ENCODE peak calls at places on chromosomes 5 and 9, in five cellular contexts. U, P, N, H and G are unnamed samples.

GRCh38 chr5:133219296-133219695 is 167.5 kb downstream of the HSPA4 start:
- DNase-seq in U (no peak), P (no peak), N (no peak), H (no peak), G (no peak)

GRCh38 chr5:146041180-146041789 is 64.1 kb downstream of the PLAC8L1 start:
- DNase-seq in H (no peak), U (no peak), P (no peak), N (peak), G (no peak)

GRCh38 chr9:89945133-89945532 is 340.3 kb downstream of the GADD45G start:
- DNase-seq in H (no peak), N (no peak), P (no peak), U (no peak), G (no peak)

GRCh38 chr9:77707696-77708095 is 59.6 kb upstream of the GNA14 start:
- DNase-seq in U (peak), N (peak), H (peak), P (no peak), G (peak)

GRCh38 chr5:177426566-177427210 is at the start of gene GRK6:
- DNase-seq in N (peak), H (no peak), U (no peak), P (no peak), G (no peak)

GRCh38 chr9:127853312-127854168 is 918 bp downstream of the ENG start:
- DNase-seq in P (no peak), U (no peak), H (no peak), N (peak), G (no peak)

GRCh38 chr5:472076-472655 is 29.2 kb downstream of the EXOC3 start:
- DNase-seq in U (no peak), P (no peak), N (no peak), H (no peak), G (no peak)

GRCh38 chr5:5025098-5025773 is 114.9 kb upstream of the ADAMTS16 start:
- DNase-seq in U (no peak), H (no peak), P (no peak), N (no peak), G (no peak)

GRCh38 chr5:148659641-148660345 is 5.5 kb upstream of the HTR4 start:
- DNase-seq in U (no peak), N (no peak), P (no peak), H (no peak), G (no peak)

GRCh38 chr5:172768573-172769323 is 2.2 kb downstream of the DUSP1 start:
- DNase-seq in H (no peak), U (no peak), P (no peak), N (no peak), G (no peak)

GRCh38 chr5:74199005-74199404 is 441.5 kb downstream of the ENC1 start:
- DNase-seq in H (no peak), P (no peak), U (no peak), N (no peak), G (no peak)

GRCh38 chr9:107246259-107247254 is 36.5 kb upstream of the RAD23B start:
- DNase-seq in N (no peak), H (no peak), U (no peak), P (no peak), G (no peak)

GRCh38 chr5:6750142-6750840 is 37.1 kb downstream of the TENT4A start:
- DNase-seq in U (no peak), N (no peak), H (no peak), P (no peak), G (no peak)

GRCh38 chr5:158116965-158117364 is 258.0 kb upstream of the CLINT1 start:
- DNase-seq in U (no peak), H (no peak), P (no peak), N (no peak), G (no peak)

GRCh38 chr5:40436535-40437237 is 243.0 kb upstream of the PTGER4 start:
- DNase-seq in U (no peak), H (no peak), P (no peak), N (no peak), G (no peak)

GRCh38 chr9:35114921-35115341 is 731 bp downstream of the ATOSB start:
- DNase-seq in H (no peak), P (no peak), N (peak), U (no peak), G (no peak)

GRCh38 chr5:52560366-52560765 is 227.3 kb upstream of the ITGA1 start:
- DNase-seq in H (no peak), P (no peak), N (peak), U (no peak), G (no peak)
- TF ChIP-seq CTCF in H (no peak), P (no peak), N (peak), U (no peak), G (peak)

DNA sequence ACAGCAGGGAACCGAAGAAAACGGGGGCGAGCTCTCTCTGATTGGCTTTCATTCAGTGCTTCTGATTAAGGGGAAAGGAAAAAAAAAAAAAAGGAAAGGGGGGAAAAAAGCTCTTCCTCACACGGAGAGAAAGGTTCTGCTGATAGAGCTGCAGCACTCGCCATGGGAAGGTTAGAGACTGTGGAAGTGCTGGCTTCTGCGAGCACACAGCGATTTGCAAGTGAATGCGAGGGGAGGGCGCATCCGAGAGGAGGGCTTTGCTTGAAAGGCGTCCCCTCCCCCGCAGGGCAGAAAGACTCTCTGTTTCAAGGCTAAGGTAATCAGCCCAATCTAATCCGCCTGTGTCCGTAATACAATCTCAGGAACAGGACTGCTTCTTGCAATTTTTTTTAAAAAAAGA is at the start of gene CDH10:
- DNase-seq in U (no peak), N (peak), P (no peak), H (no peak), G (no peak)
- H3K4me3 ChIP-seq in U (no peak), N (peak), P (peak), H (no peak), G (peak)

DNA sequence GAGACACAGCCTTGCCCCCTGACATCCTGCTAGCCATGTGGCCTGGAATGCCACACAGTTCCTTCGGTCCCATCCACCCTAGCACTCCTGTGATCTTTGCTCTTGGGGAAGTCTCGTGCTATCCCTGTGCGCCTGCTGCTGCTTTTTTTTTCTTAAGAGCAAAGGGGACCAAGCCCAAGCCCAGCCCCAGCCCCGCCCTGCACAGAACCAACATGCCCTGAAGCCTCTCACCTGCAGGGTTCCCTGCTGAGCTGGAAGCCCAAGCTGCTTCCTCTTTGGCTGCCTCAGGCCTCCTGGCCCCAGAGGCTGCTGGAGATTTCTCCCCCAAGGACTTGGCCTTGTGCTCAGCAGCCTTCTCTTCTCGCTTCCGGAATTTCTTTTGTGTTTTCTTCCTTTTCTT is 1.8 kb downstream of the SURF6 start:
- DNase-seq in P (no peak), N (no peak), H (no peak), U (no peak), G (no peak)
- TF ChIP-seq CTCF in P (no peak), N (no peak), H (no peak), U (no peak), G (no peak)

GRCh38 chr5:175383350-175383749 is 60.6 kb downstream of the DRD1 start:
- DNase-seq in U (no peak), N (peak), P (no peak), H (no peak), G (no peak)

GRCh38 chr5:175387144-175387543 is 56.8 kb downstream of the DRD1 start:
- DNase-seq in N (peak), P (no peak), H (no peak), U (no peak), G (no peak)

GRCh38 chr5:175385691-175386360 is 58.2 kb downstream of the DRD1 start:
- DNase-seq in P (no peak), H (no peak), N (no peak), U (no peak), G (no peak)

GRCh38 chr5:175386526-175386925 is 57.5 kb downstream of the DRD1 start:
- DNase-seq in H (no peak), P (no peak), U (no peak), N (no peak), G (no peak)

DNA sequence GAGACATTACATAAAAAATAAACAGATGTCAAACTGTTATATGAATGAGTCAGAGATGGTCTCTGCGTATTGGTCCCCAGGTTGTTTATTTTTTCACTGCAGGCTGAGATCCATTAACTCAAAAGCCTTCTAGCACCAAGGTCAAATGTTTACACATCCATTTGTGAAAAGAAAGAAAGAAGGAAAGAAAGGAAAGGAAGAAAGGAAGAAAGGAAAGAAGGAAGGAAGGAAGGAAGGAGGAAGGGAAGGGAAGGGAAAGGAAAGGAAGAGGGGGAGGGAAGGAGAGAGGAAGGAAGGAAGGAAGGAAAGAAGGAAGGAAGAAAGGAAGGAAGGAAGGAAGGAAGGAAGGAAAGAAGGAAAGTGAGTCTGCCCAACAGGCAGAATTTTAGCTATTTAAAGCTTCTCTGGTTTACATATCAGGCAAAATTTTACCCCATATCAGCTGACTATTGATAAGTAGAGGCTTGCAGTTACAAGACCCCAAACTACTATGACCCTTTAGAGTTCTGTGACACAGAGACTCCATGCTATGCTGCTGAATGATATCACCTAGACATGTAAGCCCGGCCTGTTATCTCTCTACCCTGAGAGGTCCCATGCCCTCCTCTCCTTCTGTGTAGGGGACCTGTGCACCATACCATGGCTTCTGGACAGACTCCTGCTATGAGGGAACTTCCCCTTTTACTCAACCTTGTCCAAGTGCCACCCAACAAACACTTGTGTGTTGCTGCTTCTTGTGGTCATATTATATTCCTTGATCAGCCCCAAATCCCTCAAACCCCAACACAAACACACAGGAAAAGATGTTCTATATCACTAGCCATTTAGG is 59.0 kb downstream of the DRD1 start:
- DNase-seq in U (no peak), H (no peak), N (peak), P (no peak), G (no peak)
- H3K4me3 ChIP-seq in U (no peak), H (no peak), N (no peak), P (no peak), G (no peak)

DNA sequence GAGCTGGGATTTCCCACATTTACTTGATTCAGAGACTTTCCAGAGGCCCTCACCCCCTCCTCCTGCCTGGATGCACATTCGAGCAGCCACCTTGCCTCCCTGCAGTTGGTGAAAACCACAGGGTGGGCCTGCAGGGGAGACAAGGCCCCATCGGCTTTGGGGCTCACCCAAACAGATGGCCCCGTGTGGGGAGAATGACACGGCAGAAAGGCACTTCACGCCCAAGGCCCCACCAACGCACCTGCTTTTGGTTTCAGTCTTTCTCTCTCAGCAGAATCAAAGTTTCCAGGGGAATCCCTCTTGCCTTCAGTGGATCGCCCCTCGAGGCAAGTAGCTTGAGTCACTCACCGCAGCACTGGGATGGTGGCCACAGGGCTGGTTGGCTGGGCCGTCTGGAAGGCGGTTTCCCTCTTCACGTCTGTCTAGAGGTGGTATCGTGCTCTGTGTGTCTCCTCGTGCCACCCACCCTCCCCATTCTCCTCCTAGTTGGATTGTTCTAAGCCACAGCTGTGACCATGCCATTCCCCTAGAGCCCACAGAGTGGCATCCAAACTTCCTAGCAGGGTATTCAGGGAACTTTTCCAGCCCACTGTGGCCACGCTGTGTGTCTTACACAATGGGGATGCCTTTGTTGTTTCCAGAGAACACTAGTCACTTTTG is 31.8 kb downstream of the SEC61B start:
- DNase-seq in N (no peak), P (no peak), U (no peak), H (no peak), G (no peak)
- TF ChIP-seq CTCF in N (no peak), P (no peak), U (no peak), H (no peak), G (no peak)

DNA sequence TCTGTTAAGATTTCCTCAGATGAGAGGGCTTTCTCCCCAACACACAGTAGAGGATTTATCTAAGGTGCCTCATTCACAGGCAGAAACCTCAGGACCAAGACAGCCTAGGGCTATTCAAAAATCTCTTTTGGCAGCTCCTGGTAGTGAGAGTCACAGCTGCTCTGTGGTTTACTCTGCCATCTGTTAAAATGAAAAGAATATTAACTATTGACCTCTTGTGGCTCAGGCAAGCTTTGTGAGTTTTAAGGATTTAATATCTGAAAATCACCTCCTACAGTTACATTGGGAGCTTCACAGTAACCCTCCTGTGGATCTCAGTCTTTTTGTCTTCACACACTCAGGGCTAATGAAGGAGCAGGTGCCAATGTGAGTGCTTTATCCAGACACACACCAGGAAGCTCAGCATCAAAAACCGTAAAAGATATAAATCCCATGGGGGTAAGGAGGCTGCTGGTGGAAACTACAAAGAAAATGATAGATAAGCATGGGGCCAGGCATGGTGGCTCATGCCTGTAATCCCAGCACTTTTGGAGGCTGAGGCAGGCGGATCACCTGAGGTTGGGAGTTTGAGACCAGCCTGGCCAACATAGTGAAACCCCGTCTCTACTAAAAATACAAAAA is 29.7 kb downstream of the PPP1R2B start:
- DNase-seq in U (no peak), P (no peak), H (no peak), N (no peak), G (no peak)
- H3K4me3 ChIP-seq in U (no peak), P (no peak), H (no peak), N (no peak), G (no peak)